ENCODE peak calls at places on chromosomes 12 and 14, in seven cellular contexts. One of them, this sample, is unnamed.

GRCh38 chr14:77612011-77612620 is 4.3 kb downstream of the SPTLC2 start:
- DNase-seq in iPS DF 19.7: no peak
- DNase-seq in progenitor cell of endocrine pancreas: no peak
- DNase-seq in body of pancreas: no peak
- DNase-seq in nucleus accumbens: peak
- DNase-seq in small intestine: no peak
- DNase-seq in activated CD4-positive, alpha-beta T cell treated with anti-CD3 and anti-CD28 coated beads, Interleukin-2, amount 50 U/mL, for 48 hours: no peak
- DNase-seq in this sample: no peak

GRCh38 chr14:100538566-100539318 is 48.5 kb downstream of the BEGAIN start:
- DNase-seq in iPS DF 19.7: no peak
- DNase-seq in progenitor cell of endocrine pancreas: no peak
- DNase-seq in body of pancreas: no peak
- DNase-seq in nucleus accumbens: no peak
- DNase-seq in small intestine: no peak
- DNase-seq in activated CD4-positive, alpha-beta T cell treated with anti-CD3 and anti-CD28 coated beads, Interleukin-2, amount 50 U/mL, for 48 hours: no peak
- DNase-seq in this sample: no peak

GRCh38 chr14:23531391-23531790 is 20.2 kb downstream of the ZFHX2 start:
- DNase-seq in iPS DF 19.7: no peak
- DNase-seq in progenitor cell of endocrine pancreas: no peak
- DNase-seq in body of pancreas: no peak
- DNase-seq in nucleus accumbens: no peak
- DNase-seq in small intestine: no peak
- DNase-seq in activated CD4-positive, alpha-beta T cell treated with anti-CD3 and anti-CD28 coated beads, Interleukin-2, amount 50 U/mL, for 48 hours: no peak
- DNase-seq in this sample: no peak

GRCh38 chr12:52925717-52926595 is 21.1 kb upstream of the KRT8 start:
- DNase-seq in iPS DF 19.7: no peak
- DNase-seq in progenitor cell of endocrine pancreas: no peak
- DNase-seq in body of pancreas: peak
- DNase-seq in nucleus accumbens: no peak
- DNase-seq in small intestine: peak
- DNase-seq in activated CD4-positive, alpha-beta T cell treated with anti-CD3 and anti-CD28 coated beads, Interleukin-2, amount 50 U/mL, for 48 hours: no peak
- DNase-seq in this sample: no peak

GRCh38 chr12:62291888-62292760 is 31.9 kb downstream of the USP15 start:
- DNase-seq in iPS DF 19.7: no peak
- DNase-seq in progenitor cell of endocrine pancreas: no peak
- DNase-seq in body of pancreas: no peak
- DNase-seq in nucleus accumbens: no peak
- DNase-seq in small intestine: peak
- DNase-seq in activated CD4-positive, alpha-beta T cell treated with anti-CD3 and anti-CD28 coated beads, Interleukin-2, amount 50 U/mL, for 48 hours: peak
- DNase-seq in this sample: no peak

GRCh38 chr14:95040723-95041476 is 116.4 kb downstream of the DICER1 start:
- DNase-seq in iPS DF 19.7: no peak
- DNase-seq in progenitor cell of endocrine pancreas: no peak
- DNase-seq in body of pancreas: no peak
- DNase-seq in nucleus accumbens: no peak
- DNase-seq in small intestine: no peak
- DNase-seq in activated CD4-positive, alpha-beta T cell treated with anti-CD3 and anti-CD28 coated beads, Interleukin-2, amount 50 U/mL, for 48 hours: no peak
- DNase-seq in this sample: no peak

GRCh38 chr12:44677724-44678123 is 198.4 kb downstream of the NELL2 start:
- DNase-seq in iPS DF 19.7: no peak
- DNase-seq in progenitor cell of endocrine pancreas: no peak
- DNase-seq in body of pancreas: no peak
- DNase-seq in nucleus accumbens: no peak
- DNase-seq in small intestine: no peak
- DNase-seq in activated CD4-positive, alpha-beta T cell treated with anti-CD3 and anti-CD28 coated beads, Interleukin-2, amount 50 U/mL, for 48 hours: no peak
- DNase-seq in this sample: no peak

GRCh38 chr14:58280954-58281787 is 17.2 kb upstream of the ARID4A start:
- DNase-seq in iPS DF 19.7: no peak
- DNase-seq in progenitor cell of endocrine pancreas: no peak
- DNase-seq in body of pancreas: peak
- DNase-seq in nucleus accumbens: peak
- DNase-seq in small intestine: peak
- DNase-seq in activated CD4-positive, alpha-beta T cell treated with anti-CD3 and anti-CD28 coated beads, Interleukin-2, amount 50 U/mL, for 48 hours: peak
- DNase-seq in this sample: peak

GRCh38 chr12:54159140-54159539 is 29.6 kb downstream of the SMUG1 start:
- DNase-seq in iPS DF 19.7: peak
- DNase-seq in progenitor cell of endocrine pancreas: peak
- DNase-seq in body of pancreas: no peak
- DNase-seq in nucleus accumbens: no peak
- DNase-seq in small intestine: peak
- DNase-seq in activated CD4-positive, alpha-beta T cell treated with anti-CD3 and anti-CD28 coated beads, Interleukin-2, amount 50 U/mL, for 48 hours: peak
- DNase-seq in this sample: no peak

GRCh38 chr14:102568115-102568614 is 24.3 kb upstream of the RCOR1 start:
- DNase-seq in iPS DF 19.7: no peak
- DNase-seq in progenitor cell of endocrine pancreas: no peak
- DNase-seq in body of pancreas: peak
- DNase-seq in nucleus accumbens: no peak
- DNase-seq in small intestine: peak
- DNase-seq in activated CD4-positive, alpha-beta T cell treated with anti-CD3 and anti-CD28 coated beads, Interleukin-2, amount 50 U/mL, for 48 hours: peak
- DNase-seq in this sample: no peak

GRCh38 chr12:39764944-39765560 is 145.4 kb upstream of the ABCD2 start:
- DNase-seq in iPS DF 19.7: no peak
- DNase-seq in progenitor cell of endocrine pancreas: no peak
- DNase-seq in body of pancreas: peak
- DNase-seq in nucleus accumbens: no peak
- DNase-seq in small intestine: peak
- DNase-seq in activated CD4-positive, alpha-beta T cell treated with anti-CD3 and anti-CD28 coated beads, Interleukin-2, amount 50 U/mL, for 48 hours: no peak
- DNase-seq in this sample: no peak

GRCh38 chr12:51240971-51241370 is 2.3 kb downstream of the DAZAP2 start:
- DNase-seq in iPS DF 19.7: no peak
- DNase-seq in progenitor cell of endocrine pancreas: no peak
- DNase-seq in body of pancreas: no peak
- DNase-seq in nucleus accumbens: no peak
- DNase-seq in small intestine: no peak
- DNase-seq in activated CD4-positive, alpha-beta T cell treated with anti-CD3 and anti-CD28 coated beads, Interleukin-2, amount 50 U/mL, for 48 hours: no peak
- DNase-seq in this sample: no peak

GRCh38 chr12:49543221-49543913 is 4.5 kb downstream of the KCNH3 start:
- DNase-seq in iPS DF 19.7: no peak
- DNase-seq in progenitor cell of endocrine pancreas: no peak
- DNase-seq in body of pancreas: no peak
- DNase-seq in nucleus accumbens: no peak
- DNase-seq in small intestine: no peak
- DNase-seq in activated CD4-positive, alpha-beta T cell treated with anti-CD3 and anti-CD28 coated beads, Interleukin-2, amount 50 U/mL, for 48 hours: no peak
- DNase-seq in this sample: no peak